ENCODE peak calls at places on chromosome 1, in four cellular contexts. L is transverse colon, D is stomach, X is breast epithelium. E is an unnamed sample.

GRCh38 chr1:232212248-232212647 is 417.7 kb downstream of the SIPA1L2 start:
- DNase-seq in L (no peak), D (no peak), X (no peak), E (no peak)

GRCh38 chr1:34166191-34167090 is 1.4 kb upstream of the CSMD2 start:
- DNase-seq in L (no peak), D (no peak), X (no peak), E (no peak)

GRCh38 chr1:18908911-18909771 is 6.8 kb upstream of the ALDH4A1 start:
- DNase-seq in L (no peak), D (no peak), X (no peak), E (no peak)

GRCh38 chr1:19081218-19081893 is 124.9 kb upstream of the IFFO2 start:
- DNase-seq in L (peak; percentile 50), D (no peak), X (no peak), E (peak; percentile 91)

GRCh38 chr1:167345386-167345733 is 124.7 kb downstream of the POU2F1 start:
- DNase-seq in L (no peak), D (no peak), X (no peak), E (no peak)

GRCh38 chr1:20684651-20685050 is 23.5 kb upstream of the DDOST start:
- DNase-seq in L (no peak), D (no peak), X (no peak), E (no peak)

GRCh38 chr1:45221716-45222115 is 15.3 kb upstream of the ZSWIM5 start:
- DNase-seq in L (no peak), D (no peak), X (no peak), E (no peak)

GRCh38 chr1:181179980-181180964 is 91.8 kb downstream of the IER5 start:
- DNase-seq in L (no peak), D (no peak), X (no peak), E (peak; percentile 20)

GRCh38 chr1:164725401-164725800 is 166.4 kb downstream of the PBX1 start:
- DNase-seq in L (no peak), D (no peak), X (no peak), E (no peak)

GRCh38 chr1:50970927-50971582 is 1.0 kb downstream of the CDKN2C start:
- DNase-seq in L (no peak), D (no peak), X (no peak), E (no peak)

DNA sequence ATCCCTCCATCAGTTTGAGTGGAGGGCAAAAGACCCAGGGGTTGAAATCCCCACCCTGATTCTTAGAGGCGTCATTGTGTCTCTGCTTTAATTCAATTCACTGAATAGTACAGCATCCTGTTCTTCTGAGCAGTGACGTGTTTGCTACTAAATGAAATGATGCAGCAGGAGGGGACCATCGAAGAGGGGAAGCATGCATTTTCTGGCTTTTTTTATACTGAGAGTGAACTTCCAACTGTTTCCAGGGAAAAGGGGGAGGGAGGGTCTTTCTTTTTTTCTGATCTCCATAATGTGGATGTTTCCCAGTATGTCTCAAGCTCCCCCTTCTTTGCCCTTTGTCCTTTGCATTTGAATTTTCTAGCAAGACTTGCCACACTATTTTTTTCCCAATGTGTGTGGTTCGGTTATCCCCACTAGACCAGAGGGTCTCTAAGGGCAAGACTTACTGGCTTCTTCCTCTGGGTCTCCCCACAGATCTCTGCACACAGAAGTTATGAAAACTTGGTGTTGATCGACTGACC is 2.7 kb downstream of the INTS3 start:
- DNase-seq in L (no peak), D (no peak), X (no peak), E (no peak)
- H3K4me3 ChIP-seq in L (no peak overlapping the region), D (no peak overlapping the region), X (no peak overlapping the region), E (no peak overlapping the region)

GRCh38 chr1:87335175-87335992 is 6.7 kb downstream of the LMO4 start:
- DNase-seq in L (peak; percentile 87), D (peak; percentile 76), X (peak; percentile 62), E (peak; percentile 83)
- TF ChIP-seq CTCF in L (peak; percentile 28), D (no peak), X (no peak), E (no peak)

GRCh38 chr1:159881930-159882839 is 17.8 kb downstream of the CFAP45 start:
- DNase-seq in L (peak; percentile 97), D (peak; percentile 89), X (peak; percentile 99), E (peak; percentile 55)
- TF ChIP-seq POLR2AphosphoS5 in L (peak; percentile 78), D (no peak), X (peak; percentile 72), E (no peak)

GRCh38 chr1:116921937-116922336 is 12.2 kb downstream of the PTGFRN start:
- DNase-seq in L (no peak), D (no peak), X (no peak), E (no peak)

GRCh38 chr1:116921301-116921885 is 11.7 kb downstream of the PTGFRN start:
- DNase-seq in L (no peak), D (no peak), X (no peak), E (no peak)

GRCh38 chr1:116919802-116920201 is 10.1 kb downstream of the PTGFRN start:
- DNase-seq in L (peak; percentile 38), D (no peak), X (no peak), E (no peak)

GRCh38 chr1:116918714-116919357 is 9.1 kb downstream of the PTGFRN start:
- DNase-seq in L (no peak), D (no peak), X (no peak), E (no peak)

GRCh38 chr1:116920211-116920610 is 10.5 kb downstream of the PTGFRN start:
- DNase-seq in L (no peak), D (no peak), X (no peak), E (no peak)
- H3K4me3 ChIP-seq in L (no peak overlapping the region), D (no peak overlapping the region), X (no peak overlapping the region), E (no peak overlapping the region)

GRCh38 chr1:46302091-46303037 is 1.1 kb downstream of the LRRC41 start:
- DNase-seq in L (peak; percentile 66), D (peak; percentile 48), X (peak; percentile 59), E (peak; percentile 64)

GRCh38 chr1:46301406-46302090 is 1.9 kb downstream of the LRRC41 start:
- DNase-seq in L (no peak), D (peak; percentile 44), X (no peak), E (peak; percentile 44)

GRCh38 chr1:46306159-46306530 is 2.6 kb downstream of the UQCRH start:
- DNase-seq in L (no peak), D (no peak), X (no peak), E (no peak)

GRCh38 chr1:46303038-46303871 is at the start of the genes LRRC41 and UQCRH:
- DNase-seq in L (peak; percentile 95), D (peak; percentile 96), X (peak; percentile 95), E (peak; percentile 96)

GRCh38 chr1:46303872-46304326 is 401 bp downstream of the UQCRH start:
- DNase-seq in L (no peak), D (no peak), X (no peak), E (no peak)
- TF ChIP-seq CTCF in L (no peak), D (no peak), X (no peak), E (no peak)

GRCh38 chr1:91846007-91846620 is 39.8 kb downstream of the TGFBR3 start:
- DNase-seq in L (peak; percentile 70), D (peak; percentile 27), X (no peak), E (no peak)
- TF ChIP-seq POLR2AphosphoS5 in L (no peak), D (no peak), X (no peak), E (no peak)

DNA sequence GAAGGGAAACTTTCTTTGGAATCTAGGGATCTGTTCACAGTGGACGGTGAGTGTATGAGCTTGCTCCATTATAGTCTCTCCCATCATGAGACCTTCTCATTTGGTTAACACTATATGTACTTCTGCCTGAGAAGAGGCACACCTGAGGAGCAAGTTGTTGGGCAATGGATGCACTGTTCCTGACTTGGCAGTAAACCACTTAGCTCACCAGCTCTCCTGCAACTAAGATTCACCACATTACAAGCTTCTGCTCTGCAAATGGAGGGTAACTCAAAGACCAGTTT is 10.2 kb downstream of the MACF1 start:
- DNase-seq in L (no peak), D (no peak), X (no peak), E (no peak)
- H3K4me3 ChIP-seq in L (no peak overlapping the region), D (no peak overlapping the region), X (no peak overlapping the region), E (no peak overlapping the region)

GRCh38 chr1:16986113-16986512 is 5.7 kb upstream of the MFAP2 start:
- DNase-seq in L (no peak), D (no peak), X (no peak), E (no peak)

GRCh38 chr1:16991571-16991970 is 11.2 kb upstream of the MFAP2 start:
- DNase-seq in L (no peak), D (no peak), X (no peak), E (no peak)

GRCh38 chr1:16986596-16987361 is 6.4 kb upstream of the MFAP2 start:
- DNase-seq in L (no peak), D (no peak), X (no peak), E (no peak)

GRCh38 chr1:16989676-16990391 is 9.4 kb upstream of the MFAP2 start:
- DNase-seq in L (no peak), D (no peak), X (no peak), E (no peak)

DNA sequence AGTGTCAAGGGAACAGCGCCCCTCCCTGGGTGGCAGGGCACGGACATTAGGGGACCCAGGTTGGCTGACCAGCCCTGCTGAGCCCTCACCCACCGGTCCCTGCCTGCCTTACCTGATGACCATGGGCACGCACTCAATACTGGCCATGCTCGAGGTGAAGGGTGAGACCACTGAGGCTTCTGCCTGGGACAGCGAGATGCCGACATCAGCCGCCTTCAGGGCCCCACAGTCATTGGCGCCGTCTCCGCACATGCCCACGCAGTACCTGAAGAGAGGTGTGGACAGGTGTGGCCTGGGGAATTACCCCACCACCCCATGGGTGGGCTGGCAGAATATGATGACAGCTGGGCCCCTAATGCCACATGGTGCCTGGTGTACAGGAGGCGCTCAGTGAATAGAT is 7.8 kb upstream of the MFAP2 start:
- DNase-seq in L (no peak), D (no peak), X (no peak), E (no peak)
- TF ChIP-seq CTCF in L (no peak), D (no peak), X (no peak), E (no peak)

E was measured in HL-60.